ENCODE peak calls at places on chromosome 22, in ten cellular contexts. R is K562, X is mammary epithelial cell, P is activated B cell treated with CpG ODN at 0.5 μM for 24 hours, N is neural crest cell, I is HL-60, A is mucosa of descending colon, W is A549, M is lower leg skin, G is BJ. C is an unnamed sample.

GRCh38 chr22:48373626-48374173 is 1454.0 kb downstream of the BRD1 start:
- DNase-seq in R (no peak), X (no peak), P (no peak), N (no peak), I (no peak), A (no peak), W (no peak), M (peak), G (no peak), C (no peak)

GRCh38 chr22:29733362-29734322 is 13.8 kb downstream of the CABP7 start:
- DNase-seq in R (no peak), X (no peak), P (no peak), N (no peak), I (no peak), A (no peak), W (no peak), M (no peak), G (no peak), C (no peak)

GRCh38 chr22:31926969-31927368 is 17.4 kb upstream of the YWHAH start:
- DNase-seq in R (peak), X (peak), P (no peak), N (no peak), I (no peak), A (no peak), W (no peak), M (no peak), G (no peak), C (no peak)

GRCh38 chr22:17518379-17518778 is 44.9 kb upstream of the SLC25A18 start:
- DNase-seq in R (no peak), X (no peak), P (no peak), N (no peak), I (no peak), A (no peak), W (no peak), M (peak), G (no peak), C (no peak)

GRCh38 chr22:49204599-49205214 is 623.0 kb downstream of the BRD1 start:
- DNase-seq in R (no peak), X (no peak), P (no peak), N (no peak), I (no peak), A (no peak), W (no peak), M (peak), G (no peak), C (no peak)

GRCh38 chr22:44354288-44354687 is 41.5 kb upstream of the SHISAL1 start:
- DNase-seq in R (no peak), X (no peak), P (no peak), N (no peak), I (no peak), A (peak), W (no peak), M (peak), G (no peak), C (no peak)

GRCh38 chr22:33909075-33909458 is 11.2 kb downstream of the LARGE1 start:
- DNase-seq in R (no peak), X (no peak), P (no peak), N (no peak), I (no peak), A (no peak), W (peak), M (no peak), G (peak), C (no peak)

GRCh38 chr22:44248926-44249325 is 63.8 kb downstream of the SHISAL1 start:
- DNase-seq in R (no peak), X (no peak), P (no peak), N (no peak), I (no peak), A (no peak), W (no peak), M (no peak), G (no peak), C (no peak)

GRCh38 chr22:49124588-49124987 is 703.1 kb downstream of the BRD1 start:
- DNase-seq in R (no peak), X (no peak), P (no peak), N (no peak), I (no peak), A (no peak), W (no peak), M (peak), G (no peak), C (no peak)

GRCh38 chr22:17085277-17086091 is 684 bp downstream of the IL17RA start:
- DNase-seq in R (peak), X (peak), P (peak), N (no peak), I (no peak), A (peak), W (no peak), M (peak), G (no peak), C (no peak)

GRCh38 chr22:17874231-17874630 is 100.0 kb upstream of the BID start:
- DNase-seq in R (no peak), X (no peak), P (no peak), N (no peak), I (no peak), A (no peak), W (no peak), M (no peak), G (no peak), C (no peak)

GRCh38 chr22:44128961-44129613 is 51.6 kb upstream of the PARVG start:
- DNase-seq in R (no peak), X (no peak), P (no peak), N (no peak), I (no peak), A (no peak), W (no peak), M (no peak), G (no peak), C (no peak)

GRCh38 chr22:35274154-35274871 is 17.0 kb downstream of the HMGXB4 start:
- DNase-seq in R (no peak), X (no peak), P (no peak), N (no peak), I (no peak), A (no peak), W (no peak), M (no peak), G (no peak), C (no peak)

GRCh38 chr22:47162865-47163264 is 400.4 kb downstream of the TBC1D22A start:
- DNase-seq in R (no peak), X (no peak), P (no peak), N (no peak), I (no peak), A (no peak), W (no peak), M (peak), G (no peak), C (no peak)

GRCh38 chr22:31826443-31826842 is 72.6 kb downstream of the DEPDC5 start:
- DNase-seq in R (no peak), X (peak), P (no peak), N (peak), I (no peak), A (no peak), W (no peak), M (no peak), G (no peak), C (no peak)

GRCh38 chr22:25514436-25514835 is 50.0 kb upstream of the GRK3 start:
- DNase-seq in R (no peak), X (peak), P (no peak), N (no peak), I (no peak), A (no peak), W (peak), M (no peak), G (no peak), C (no peak)

GRCh38 chr22:31081963-31082605 is 966 bp downstream of the SMTN start:
- DNase-seq in R (no peak), X (peak), P (no peak), N (no peak), I (no peak), A (no peak), W (no peak), M (peak), G (no peak), C (no peak)

GRCh38 chr22:24481641-24482040 is 13.5 kb upstream of the UPB1 start:
- DNase-seq in R (no peak), X (no peak), P (no peak), N (no peak), I (no peak), A (no peak), W (no peak), M (no peak), G (no peak), C (no peak)

GRCh38 chr22:48744967-48745841 is 1082.5 kb downstream of the BRD1 start:
- DNase-seq in R (no peak), X (no peak), P (no peak), N (no peak), I (no peak), A (no peak), W (no peak), M (peak), G (no peak), C (no peak)

GRCh38 chr22:30602049-30602448 is 4.9 kb upstream of the TCN2 start:
- DNase-seq in R (no peak), X (peak), P (no peak), N (no peak), I (peak), A (no peak), W (peak), M (no peak), G (no peak), C (no peak)

GRCh38 chr22:30405731-30406130 is 8.9 kb downstream of the SEC14L2 start:
- DNase-seq in R (no peak), X (no peak), P (no peak), N (no peak), I (no peak), A (no peak), W (no peak), M (no peak), G (no peak), C (no peak)

GRCh38 chr22:17939579-17939978 is 84.8 kb downstream of the MICAL3 start:
- DNase-seq in R (no peak), X (no peak), P (no peak), N (no peak), I (no peak), A (no peak), W (no peak), M (peak), G (no peak), C (no peak)

GRCh38 chr22:24429411-24430365 is 2.3 kb downstream of the ADORA2A start:
- DNase-seq in R (peak), X (peak), P (no peak), N (peak), I (peak), A (peak), W (no peak), M (peak), G (no peak), C (no peak)

GRCh38 chr22:32650553-32651345 is 150.8 kb upstream of the TIMP3 start:
- DNase-seq in R (peak), X (no peak), P (no peak), N (no peak), I (no peak), A (no peak), W (no peak), M (no peak), G (no peak), C (no peak)

GRCh38 chr22:30488121-30488520 is 16.3 kb upstream of the SEC14L3 start:
- DNase-seq in R (no peak), X (no peak), P (no peak), N (no peak), I (no peak), A (no peak), W (no peak), M (no peak), G (no peak), C (no peak)

DNA sequence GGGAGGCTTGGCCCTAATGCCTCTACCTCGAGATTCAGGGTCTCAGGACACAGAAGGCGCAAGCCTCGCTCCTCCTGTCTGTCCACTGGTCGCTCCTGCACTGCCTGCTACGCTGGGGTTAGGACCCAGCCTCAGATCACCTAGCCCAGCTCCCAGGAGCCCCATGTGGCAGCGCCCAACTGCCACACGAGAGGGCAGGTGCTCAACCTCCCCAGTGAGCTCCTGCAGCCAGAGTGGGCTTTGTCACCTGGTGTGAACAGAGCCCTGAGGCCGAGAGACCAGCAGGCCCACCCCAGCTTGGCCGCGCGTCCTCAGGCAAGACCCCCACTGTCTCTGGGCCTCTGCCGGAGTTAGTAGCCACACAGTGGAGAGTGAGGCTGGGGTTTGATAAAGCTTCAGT is 21.7 kb upstream of the PPARA start:
- DNase-seq in R (no peak), X (no peak), P (no peak), N (no peak), I (no peak), A (no peak), W (no peak), M (no peak), G (no peak), C (no peak)
- TF ChIP-seq CTCF in R (no peak), X (no peak), P (no peak), N (no peak), I (no peak), A (no peak), W (no peak), M (no peak), G (no peak), C (no peak)

DNA sequence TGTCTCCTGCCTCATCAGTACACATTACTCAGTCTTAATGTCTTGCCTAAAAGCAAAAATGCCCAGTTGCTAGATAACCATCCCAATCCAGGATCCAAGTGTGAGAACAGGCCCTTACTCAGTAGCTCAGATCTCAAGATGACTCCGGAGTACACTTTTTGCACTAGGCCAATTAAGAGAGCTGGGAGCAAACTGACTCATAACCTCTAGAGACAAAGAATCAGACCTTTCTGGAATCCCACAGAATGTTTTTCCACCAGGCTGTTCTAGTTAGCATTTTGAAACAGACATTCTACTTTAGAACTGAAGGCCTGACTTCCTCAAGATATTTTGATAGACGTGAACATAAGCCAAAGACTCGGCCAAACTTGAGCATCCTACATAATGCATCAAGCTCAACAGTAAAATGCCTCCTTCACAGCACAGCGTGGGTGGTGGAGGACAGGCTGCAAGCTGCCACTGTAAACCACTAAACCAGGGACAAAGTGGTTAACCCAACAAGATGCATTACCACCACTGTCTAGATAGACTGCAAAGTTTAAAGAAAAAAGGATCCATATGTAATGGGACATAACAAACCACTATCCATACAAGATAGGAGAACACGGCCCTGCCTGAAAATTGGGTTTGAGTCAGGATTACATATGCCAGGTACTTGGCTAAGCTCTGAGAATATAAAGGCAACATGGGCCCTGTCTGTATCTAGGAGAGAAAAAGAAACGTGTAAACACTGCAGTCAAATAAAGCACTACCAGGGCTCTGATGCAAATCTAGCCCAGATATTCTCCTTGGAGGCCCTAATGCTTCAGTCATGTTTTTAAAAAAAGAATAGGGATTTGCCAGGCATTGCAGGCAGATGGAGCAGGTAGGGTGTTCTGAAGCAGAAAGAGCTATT is 48.3 kb downstream of the MYH9 start:
- DNase-seq in R (no peak), X (peak), P (no peak), N (no peak), I (no peak), A (no peak), W (no peak), M (no peak), G (no peak), C (no peak)
- TF ChIP-seq CTCF in R (no peak), X (no peak), P (no peak), N (no peak), I (no peak), A (no peak), W (no peak), M (no peak), G (no peak), C (no peak)

GRCh38 chr22:40436460-40437431 is 66.4 kb downstream of the SGSM3 start:
- DNase-seq in R (peak), X (peak), P (peak), N (no peak), I (peak), A (no peak), W (peak), M (no peak), G (no peak), C (no peak)
- TF ChIP-seq CTCF in R (peak), X (peak), P (no peak), N (peak), I (peak), A (no peak), W (peak), M (no peak), G (peak), C (peak)

GRCh38 chr22:22123960-22124278 is 120.7 kb upstream of the VPREB1 start:
- DNase-seq in R (peak), X (no peak), P (no peak), N (no peak), I (no peak), A (no peak), W (no peak), M (no peak), G (no peak), C (no peak)

GRCh38 chr22:22125028-22125578 is 119.5 kb upstream of the VPREB1 start:
- DNase-seq in R (no peak), X (no peak), P (no peak), N (no peak), I (no peak), A (no peak), W (no peak), M (no peak), G (no peak), C (no peak)

GRCh38 chr22:22127100-22127499 is 117.5 kb upstream of the VPREB1 start:
- DNase-seq in R (no peak), X (no peak), P (no peak), N (no peak), I (no peak), A (no peak), W (no peak), M (no peak), G (no peak), C (no peak)

GRCh38 chr22:22124374-22124773 is 120.2 kb upstream of the VPREB1 start:
- DNase-seq in R (no peak), X (no peak), P (no peak), N (no peak), I (no peak), A (no peak), W (no peak), M (no peak), G (no peak), C (no peak)

GRCh38 chr22:22125579-22126468 is 118.8 kb upstream of the VPREB1 start:
- DNase-seq in R (no peak), X (no peak), P (no peak), N (no peak), I (no peak), A (no peak), W (no peak), M (no peak), G (no peak), C (no peak)
- TF ChIP-seq CTCF in R (no peak), X (no peak), P (no peak), N (no peak), I (no peak), A (no peak), W (no peak), M (no peak), G (no peak), C (no peak)

DNA sequence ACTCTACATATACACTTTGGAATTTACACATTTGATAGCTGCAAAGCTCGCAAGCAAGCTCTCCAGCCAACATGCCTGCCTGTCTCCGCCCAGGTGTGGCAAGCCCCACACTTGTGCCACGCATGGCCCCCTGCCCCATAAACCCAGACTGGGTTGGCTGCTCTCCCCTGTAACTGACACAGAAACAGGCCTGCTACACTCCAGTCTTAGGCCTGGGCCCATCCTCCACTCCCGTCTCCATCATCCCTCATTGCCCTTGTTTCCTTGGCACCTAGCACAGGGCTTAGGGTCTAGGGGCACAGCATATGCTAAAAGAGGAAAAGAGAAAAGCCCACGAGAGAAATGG is 41.4 kb downstream of the PACSIN2 start:
- DNase-seq in R (no peak), X (no peak), P (no peak), N (no peak), I (no peak), A (no peak), W (no peak), M (no peak), G (no peak), C (no peak)
- TF ChIP-seq CTCF in R (no peak), X (no peak), P (no peak), N (no peak), I (no peak), A (no peak), W (no peak), M (no peak), G (no peak), C (no peak)

DNA sequence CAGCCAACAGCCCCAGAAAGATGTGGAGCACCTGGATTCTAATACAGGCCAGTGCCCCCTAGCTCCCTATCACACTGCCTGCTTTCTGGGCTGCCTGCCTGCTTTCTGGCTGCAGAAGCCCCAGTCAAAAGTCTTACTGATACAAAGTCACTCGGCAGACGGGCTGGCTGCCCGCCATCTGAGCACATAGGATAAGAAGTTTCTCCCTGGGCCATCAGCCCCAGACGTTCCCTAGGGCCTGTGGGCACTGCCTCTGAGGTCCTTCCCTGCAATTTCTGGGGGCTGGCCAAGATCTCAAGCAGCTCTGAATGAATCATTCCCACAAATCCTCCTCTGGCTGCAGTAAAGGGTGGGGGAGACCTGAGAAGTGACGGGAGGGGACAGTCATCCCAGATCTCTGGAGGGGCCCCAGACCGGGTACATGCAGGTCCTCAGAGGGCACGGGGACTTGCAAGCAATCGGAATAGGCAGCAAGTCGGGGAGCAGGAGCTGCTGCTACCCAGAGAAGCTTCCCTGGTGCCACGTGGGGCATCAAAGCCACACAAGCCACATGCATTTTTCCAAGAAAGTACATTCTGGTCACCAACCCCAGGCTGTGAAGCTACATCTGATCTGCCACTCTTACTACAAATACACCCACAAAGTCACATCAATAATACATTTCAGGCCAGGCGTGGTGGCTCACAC is 4.7 kb downstream of the TPST2 start:
- DNase-seq in R (no peak), X (peak), P (no peak), N (no peak), I (no peak), A (no peak), W (peak), M (peak), G (peak), C (no peak)
- TF ChIP-seq CTCF in R (no peak), X (no peak), P (no peak), N (no peak), I (no peak), A (no peak), W (no peak), M (no peak), G (peak), C (no peak)

DNA sequence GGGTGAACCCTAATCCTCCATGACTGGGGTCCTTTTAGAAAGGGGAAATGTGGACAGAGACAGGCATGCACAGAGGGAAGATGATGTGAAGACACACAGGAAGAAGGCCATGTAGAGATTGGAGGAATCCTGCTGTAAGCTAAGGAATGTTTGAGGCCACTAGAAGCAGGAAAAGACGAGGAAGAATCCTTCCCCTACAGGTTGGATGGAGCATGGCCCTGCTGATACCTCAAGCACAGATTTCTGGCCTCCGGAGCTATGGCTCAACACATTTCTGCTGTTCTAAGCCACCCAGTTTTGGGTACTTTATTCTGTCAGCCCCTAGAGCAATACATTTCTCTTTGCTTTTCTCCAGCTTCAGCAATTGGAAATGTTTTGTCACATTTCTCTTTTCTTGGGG is 487.0 kb downstream of the MIAT start:
- DNase-seq in R (no peak), X (no peak), P (no peak), N (no peak), I (no peak), A (no peak), W (no peak), M (no peak), G (no peak), C (no peak)
- TF ChIP-seq CTCF in R (no peak), X (no peak), P (no peak), N (no peak), I (no peak), A (no peak), W (no peak), M (no peak), G (peak), C (no peak)